ENCODE peak calls at places on chromosomes 12 and 14, in ten cellular contexts. One of them, this sample, is unnamed.
A peak's percentile ranks its signal among the peaks of the same experiment; 100 is the strongest.

GRCh38 chr14:59664741-59665140 is 88.1 kb upstream of the CCDC175 start:
- DNase-seq in T-helper 9 cell: no peak
- DNase-seq in K562: no peak
- DNase-seq in stimulated activated naive CD8-positive, alpha-beta T cell treated with anti-CD3 and anti-CD28 coated beads, Interleukin-15, amount 100 ng/mL, for 72 hours: no peak
- DNase-seq in NCI-H2227 treated with DMSO at 0.1 percent for 48 hours: peak; percentile 2
- DNase-seq in dorsolateral prefrontal cortex: no peak
- DNase-seq in germinal center: no peak
- DNase-seq in posterior vena cava: no peak
- DNase-seq in midbrain: no peak
- DNase-seq in activated gamma-delta T cell treated with anti-CD3 and anti-CD28 coated beads, Interleukin-2, amount 50 U/mL, for 16 hours: no peak
- DNase-seq in this sample: peak; percentile 5

GRCh38 chr14:72315720-72316119 is 383.5 kb downstream of the RGS6 start:
- DNase-seq in dorsolateral prefrontal cortex: no peak
- DNase-seq in activated gamma-delta T cell treated with anti-CD3 and anti-CD28 coated beads, Interleukin-2, amount 50 U/mL, for 16 hours: no peak
- DNase-seq in stimulated activated naive CD8-positive, alpha-beta T cell treated with anti-CD3 and anti-CD28 coated beads, Interleukin-15, amount 100 ng/mL, for 72 hours: no peak
- DNase-seq in germinal center: no peak
- DNase-seq in NCI-H2227 treated with DMSO at 0.1 percent for 48 hours: no peak
- DNase-seq in posterior vena cava: no peak
- DNase-seq in K562: no peak
- DNase-seq in T-helper 9 cell: no peak
- DNase-seq in midbrain: no peak
- DNase-seq in this sample: no peak

GRCh38 chr14:34233619-34234018 is 228.4 kb downstream of the SPTSSA start:
- DNase-seq in dorsolateral prefrontal cortex: no peak
- DNase-seq in germinal center: no peak
- DNase-seq in T-helper 9 cell: no peak
- DNase-seq in midbrain: no peak
- DNase-seq in activated gamma-delta T cell treated with anti-CD3 and anti-CD28 coated beads, Interleukin-2, amount 50 U/mL, for 16 hours: no peak
- DNase-seq in posterior vena cava: no peak
- DNase-seq in K562: no peak
- DNase-seq in stimulated activated naive CD8-positive, alpha-beta T cell treated with anti-CD3 and anti-CD28 coated beads, Interleukin-15, amount 100 ng/mL, for 72 hours: no peak
- DNase-seq in NCI-H2227 treated with DMSO at 0.1 percent for 48 hours: no peak
- DNase-seq in this sample: no peak

GRCh38 chr12:98291828-98292227 is 223.6 kb upstream of the TMPO start:
- DNase-seq in stimulated activated naive CD8-positive, alpha-beta T cell treated with anti-CD3 and anti-CD28 coated beads, Interleukin-15, amount 100 ng/mL, for 72 hours: no peak
- DNase-seq in posterior vena cava: no peak
- DNase-seq in activated gamma-delta T cell treated with anti-CD3 and anti-CD28 coated beads, Interleukin-2, amount 50 U/mL, for 16 hours: no peak
- DNase-seq in T-helper 9 cell: no peak
- DNase-seq in K562: no peak
- DNase-seq in midbrain: no peak
- DNase-seq in dorsolateral prefrontal cortex: no peak
- DNase-seq in NCI-H2227 treated with DMSO at 0.1 percent for 48 hours: no peak
- DNase-seq in germinal center: no peak
- DNase-seq in this sample: no peak

GRCh38 chr12:79063258-79063657 is 198.7 kb downstream of the SYT1 start:
- DNase-seq in posterior vena cava: no peak
- DNase-seq in T-helper 9 cell: no peak
- DNase-seq in dorsolateral prefrontal cortex: no peak
- DNase-seq in germinal center: no peak
- DNase-seq in midbrain: no peak
- DNase-seq in activated gamma-delta T cell treated with anti-CD3 and anti-CD28 coated beads, Interleukin-2, amount 50 U/mL, for 16 hours: no peak
- DNase-seq in K562: no peak
- DNase-seq in stimulated activated naive CD8-positive, alpha-beta T cell treated with anti-CD3 and anti-CD28 coated beads, Interleukin-15, amount 100 ng/mL, for 72 hours: no peak
- DNase-seq in NCI-H2227 treated with DMSO at 0.1 percent for 48 hours: no peak
- DNase-seq in this sample: peak; percentile 6

GRCh38 chr12:67411562-67411961 is 142.4 kb downstream of the CAND1 start:
- DNase-seq in stimulated activated naive CD8-positive, alpha-beta T cell treated with anti-CD3 and anti-CD28 coated beads, Interleukin-15, amount 100 ng/mL, for 72 hours: no peak
- DNase-seq in K562: no peak
- DNase-seq in posterior vena cava: no peak
- DNase-seq in dorsolateral prefrontal cortex: no peak
- DNase-seq in midbrain: no peak
- DNase-seq in germinal center: no peak
- DNase-seq in NCI-H2227 treated with DMSO at 0.1 percent for 48 hours: no peak
- DNase-seq in T-helper 9 cell: no peak
- DNase-seq in activated gamma-delta T cell treated with anti-CD3 and anti-CD28 coated beads, Interleukin-2, amount 50 U/mL, for 16 hours: no peak
- DNase-seq in this sample: no peak

GRCh38 chr14:72451081-72451972 is 442.6 kb downstream of the DPF3 start:
- DNase-seq in midbrain: peak; percentile 35
- DNase-seq in stimulated activated naive CD8-positive, alpha-beta T cell treated with anti-CD3 and anti-CD28 coated beads, Interleukin-15, amount 100 ng/mL, for 72 hours: peak; percentile 87
- DNase-seq in NCI-H2227 treated with DMSO at 0.1 percent for 48 hours: no peak
- DNase-seq in posterior vena cava: no peak
- DNase-seq in germinal center: no peak
- DNase-seq in activated gamma-delta T cell treated with anti-CD3 and anti-CD28 coated beads, Interleukin-2, amount 50 U/mL, for 16 hours: peak; percentile 24
- DNase-seq in dorsolateral prefrontal cortex: no peak
- DNase-seq in K562: no peak
- DNase-seq in T-helper 9 cell: peak; percentile 24
- DNase-seq in this sample: no peak

GRCh38 chr12:98828802-98829600 is 183.9 kb downstream of the APAF1 start:
- DNase-seq in stimulated activated naive CD8-positive, alpha-beta T cell treated with anti-CD3 and anti-CD28 coated beads, Interleukin-15, amount 100 ng/mL, for 72 hours: no peak
- DNase-seq in posterior vena cava: no peak
- DNase-seq in NCI-H2227 treated with DMSO at 0.1 percent for 48 hours: no peak
- DNase-seq in activated gamma-delta T cell treated with anti-CD3 and anti-CD28 coated beads, Interleukin-2, amount 50 U/mL, for 16 hours: no peak
- DNase-seq in K562: no peak
- DNase-seq in midbrain: no peak
- DNase-seq in T-helper 9 cell: no peak
- DNase-seq in dorsolateral prefrontal cortex: no peak
- DNase-seq in germinal center: no peak
- DNase-seq in this sample: no peak

GRCh38 chr14:89504602-89505320 is 87.7 kb upstream of the FOXN3 start:
- DNase-seq in stimulated activated naive CD8-positive, alpha-beta T cell treated with anti-CD3 and anti-CD28 coated beads, Interleukin-15, amount 100 ng/mL, for 72 hours: peak; percentile 57
- DNase-seq in posterior vena cava: no peak
- DNase-seq in dorsolateral prefrontal cortex: no peak
- DNase-seq in K562: no peak
- DNase-seq in germinal center: no peak
- DNase-seq in NCI-H2227 treated with DMSO at 0.1 percent for 48 hours: no peak
- DNase-seq in midbrain: no peak
- DNase-seq in activated gamma-delta T cell treated with anti-CD3 and anti-CD28 coated beads, Interleukin-2, amount 50 U/mL, for 16 hours: no peak
- DNase-seq in T-helper 9 cell: no peak
- DNase-seq in this sample: peak; percentile 65

This sample was measured in ELR.